ENCODE peak calls at places on chromosomes 11 and 22, in nine cellular contexts. A is neural progenitor cell, O is foreskin fibroblast, C is glutamatergic neuron, L is chondrocyte, G is GM12865, J is Peyer's patch, B is type B pancreatic cell, I is BJ. E is an unnamed sample.

GRCh38 chr22:42906605-42907338 is 49.7 kb upstream of the ARFGAP3 start:
- DNase-seq in A (no peak), O (peak), C (no peak), L (no peak), G (no peak), J (no peak), B (no peak), I (no peak), E (no peak)

GRCh38 chr11:124674168-124674517 is 439 bp downstream of the SPA17 start:
- DNase-seq in A (no peak), O (no peak), C (no peak), L (no peak), G (no peak), J (no peak), B (no peak), I (no peak), E (no peak)

GRCh38 chr11:15594607-15595006 is 479.9 kb downstream of the INSC start:
- DNase-seq in A (no peak), O (no peak), C (no peak), L (no peak), G (no peak), J (no peak), B (no peak), I (no peak), E (no peak)

GRCh38 chr11:38315151-38315550 is 1717.1 kb upstream of the RAG2 start:
- DNase-seq in A (no peak), O (no peak), C (no peak), L (no peak), G (no peak), J (no peak), B (no peak), I (no peak), E (no peak)

GRCh38 chr11:118176400-118177134 is at the start of gene SCN2B:
- DNase-seq in A (no peak), O (no peak), C (no peak), L (no peak), G (no peak), J (no peak), B (no peak), I (no peak), E (no peak)

GRCh38 chr22:28014141-28015055 is 95.3 kb upstream of the PITPNB start:
- DNase-seq in A (peak), O (no peak), C (peak), L (peak), G (no peak), J (no peak), B (no peak), I (no peak), E (peak)

GRCh38 chr22:30754971-30755759 is 60.5 kb downstream of the OSBP2 start:
- DNase-seq in A (peak), O (peak), C (peak), L (no peak), G (peak), J (peak), B (no peak), I (peak), E (peak)

GRCh38 chr11:36376315-36376887 is 80.3 kb downstream of the PRR5L start:
- DNase-seq in A (peak), O (peak), C (peak), L (no peak), G (no peak), J (no peak), B (no peak), I (no peak), E (peak)

GRCh38 chr11:114265084-114265878 is 30.9 kb upstream of the NNMT start:
- DNase-seq in A (no peak), O (no peak), C (no peak), L (no peak), G (no peak), J (no peak), B (no peak), I (no peak), E (no peak)

GRCh38 chr11:26839911-26840705 is 118.2 kb upstream of the SLC5A12 start:
- DNase-seq in A (no peak), O (no peak), C (no peak), L (no peak), G (no peak), J (no peak), B (no peak), I (no peak), E (no peak)

GRCh38 chr11:80109652-80110051 is 668.8 kb upstream of the TENM4 start:
- DNase-seq in A (peak), O (no peak), C (no peak), L (no peak), G (no peak), J (no peak), B (no peak), I (no peak), E (no peak)

GRCh38 chr11:43574949-43575915 is 105.3 kb upstream of the HSD17B12 start:
- DNase-seq in A (peak), O (no peak), C (peak), L (no peak), G (no peak), J (no peak), B (no peak), I (no peak), E (peak)

GRCh38 chr11:112396092-112396491 is 135.4 kb upstream of the PLET1 start:
- DNase-seq in A (no peak), O (no peak), C (no peak), L (no peak), G (no peak), J (no peak), B (no peak), I (no peak), E (no peak)

GRCh38 chr22:20566420-20567260 is 59.2 kb downstream of the MED15 start:
- DNase-seq in A (no peak), O (peak), C (no peak), L (peak), G (no peak), J (peak), B (no peak), I (no peak), E (no peak)

GRCh38 chr11:75572744-75573143 is 10.7 kb downstream of the SERPINH1 start:
- DNase-seq in A (no peak), O (no peak), C (no peak), L (no peak), G (no peak), J (no peak), B (no peak), I (no peak), E (no peak)

GRCh38 chr11:75576445-75577049 is 14.5 kb downstream of the SERPINH1 start:
- DNase-seq in A (no peak), O (no peak), C (no peak), L (no peak), G (peak), J (peak), B (no peak), I (no peak), E (no peak)

GRCh38 chr11:75576017-75576416 is 14.0 kb downstream of the SERPINH1 start:
- DNase-seq in A (no peak), O (no peak), C (no peak), L (no peak), G (no peak), J (no peak), B (no peak), I (no peak), E (no peak)

GRCh38 chr11:75577198-75577597 is 15.1 kb downstream of the SERPINH1 start:
- DNase-seq in A (peak), O (no peak), C (peak), L (no peak), G (no peak), J (peak), B (no peak), I (no peak), E (peak)

DNA sequence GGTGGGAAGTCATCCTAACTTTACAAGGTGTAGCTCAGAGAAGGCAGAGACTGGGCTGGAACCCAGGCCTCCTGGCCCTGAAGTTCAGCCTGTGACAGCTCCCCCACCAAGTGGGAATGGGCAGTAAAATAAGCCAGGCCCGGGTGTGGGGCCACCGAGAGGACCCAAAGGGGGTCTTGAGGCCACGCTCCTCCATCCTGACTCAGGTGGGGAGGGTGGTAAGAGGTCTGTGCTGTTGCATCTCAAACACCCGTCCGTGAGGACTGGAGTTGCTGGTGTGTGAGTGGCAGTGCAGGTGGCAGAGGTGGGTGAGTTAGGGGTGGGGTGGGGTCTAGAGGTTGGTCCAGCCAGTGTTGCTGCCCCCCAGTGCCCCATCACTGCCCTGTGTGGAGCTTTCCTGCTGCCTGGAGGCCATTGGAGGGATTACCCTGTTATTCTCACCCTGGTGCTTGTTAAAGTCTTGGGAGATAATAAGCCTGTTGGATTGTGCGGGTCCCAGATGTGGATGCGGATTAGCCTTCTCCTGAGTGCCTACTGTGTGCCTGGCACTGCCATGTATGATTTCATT is 12.7 kb downstream of the SERPINH1 start:
- DNase-seq in A (no peak), O (no peak), C (no peak), L (no peak), G (no peak), J (no peak), B (no peak), I (no peak), E (no peak)
- TF ChIP-seq CTCF in A (peak), O (peak), C (no peak), L (peak), G (no peak), J (no peak), B (peak), I (peak), E (no peak)

DNA sequence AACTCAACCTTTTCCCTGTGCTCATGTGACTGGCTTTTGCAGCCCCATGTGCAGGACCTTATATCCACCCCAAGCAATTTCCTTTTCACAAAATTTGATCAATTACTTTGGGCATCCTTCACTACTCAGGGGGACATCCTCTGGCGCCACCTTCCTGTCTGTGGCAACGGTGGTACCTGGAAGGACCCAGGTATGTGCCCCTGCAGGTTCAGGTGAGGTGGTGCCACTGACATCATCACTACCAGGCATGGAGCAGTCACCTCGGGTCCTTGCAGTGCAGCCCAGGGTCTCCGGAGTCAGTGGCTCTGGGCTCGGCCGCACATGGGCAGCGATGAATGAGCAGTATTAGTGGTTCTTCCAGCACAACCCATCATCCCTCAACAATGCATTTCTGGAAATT is 37.7 kb upstream of the B3GAT1 start:
- DNase-seq in A (no peak), O (no peak), C (no peak), L (no peak), G (no peak), J (no peak), B (no peak), I (no peak), E (no peak)
- TF ChIP-seq CTCF in A (peak), O (no peak), C (no peak), L (no peak), G (no peak), J (no peak), B (no peak), I (no peak), E (no peak)

GRCh38 chr22:44085743-44086741 is 61.9 kb downstream of the PARVB start:
- DNase-seq in A (peak), O (peak), C (no peak), L (no peak), G (peak), J (peak), B (no peak), I (no peak), E (peak)
- TF ChIP-seq CTCF in A (peak), O (peak), C (no peak), L (peak), G (peak), J (peak), B (peak), I (peak), E (peak)

GRCh38 chr11:70497536-70498075 is 99.3 kb downstream of the CTTN start:
- DNase-seq in A (peak), O (no peak), C (no peak), L (peak), G (no peak), J (no peak), B (no peak), I (no peak), E (no peak)
- TF ChIP-seq CTCF in A (no peak), O (no peak), C (no peak), L (no peak), G (no peak), J (no peak), B (no peak), I (no peak), E (no peak)

GRCh38 chr11:74739546-74740270 is 8.5 kb upstream of the CHRDL2 start:
- DNase-seq in A (peak), O (peak), C (peak), L (no peak), G (peak), J (no peak), B (no peak), I (no peak), E (peak)

GRCh38 chr11:74731301-74732094 is at the start of gene CHRDL2:
- DNase-seq in A (peak), O (peak), C (peak), L (no peak), G (no peak), J (no peak), B (no peak), I (no peak), E (peak)

GRCh38 chr11:74730601-74731260 is 495 bp downstream of the CHRDL2 start:
- DNase-seq in A (peak), O (no peak), C (no peak), L (no peak), G (no peak), J (no peak), B (no peak), I (no peak), E (peak)

GRCh38 chr11:74736031-74736430 is 4.8 kb upstream of the CHRDL2 start:
- DNase-seq in A (no peak), O (no peak), C (no peak), L (no peak), G (no peak), J (no peak), B (no peak), I (no peak), E (no peak)

DNA sequence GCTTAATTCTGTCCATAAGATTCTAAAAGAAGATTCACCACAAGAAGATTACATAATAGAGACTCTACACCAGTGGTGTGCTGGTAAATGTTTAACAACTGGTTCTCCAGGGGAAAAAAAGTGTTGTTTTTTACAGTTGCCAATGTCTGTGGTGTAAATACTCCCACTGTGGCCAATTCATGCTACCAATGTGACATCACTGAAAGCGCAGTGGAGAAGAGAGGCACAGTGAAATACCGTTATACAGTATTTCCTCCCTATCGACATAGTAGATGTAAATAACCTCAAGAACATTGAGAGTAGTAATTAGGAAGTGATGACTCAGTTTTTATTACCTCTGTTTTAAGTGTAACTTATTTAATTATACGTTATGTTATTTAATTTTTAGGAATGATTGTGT is 4.3 kb upstream of the CHRDL2 start:
- DNase-seq in A (no peak), O (no peak), C (no peak), L (no peak), G (no peak), J (no peak), B (no peak), I (no peak), E (no peak)
- TF ChIP-seq CTCF in A (no peak), O (no peak), C (no peak), L (no peak), G (no peak), J (no peak), B (no peak), I (no peak), E (no peak)

DNA sequence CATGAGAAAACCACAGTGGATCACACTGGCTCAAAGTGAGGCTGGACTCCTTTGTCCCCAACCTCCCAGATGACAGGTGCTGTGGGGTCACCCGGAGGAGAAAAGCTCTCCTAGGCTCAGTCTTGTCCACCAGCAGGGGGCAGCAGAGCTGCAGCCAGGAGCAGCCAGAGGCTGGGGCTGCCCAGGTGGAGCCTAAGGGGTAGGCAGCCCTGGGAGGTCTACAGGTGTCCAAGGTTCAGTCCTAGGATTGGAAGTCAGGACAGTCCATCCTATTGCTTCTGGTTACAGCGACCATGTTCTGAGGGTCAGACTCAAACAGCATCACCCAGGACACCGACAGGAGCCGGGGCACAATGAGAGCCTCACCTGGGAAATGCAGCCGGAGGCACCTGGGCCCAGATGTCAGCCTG is 77.6 kb upstream of the IGLL5 start:
- DNase-seq in A (peak), O (no peak), C (no peak), L (no peak), G (no peak), J (peak), B (peak), I (no peak), E (peak)
- TF ChIP-seq CTCF in A (peak), O (peak), C (no peak), L (peak), G (no peak), J (no peak), B (peak), I (peak), E (peak)

E was measured in nephron progenitor cell.